ENCODE peak calls at places on chromosomes 2 and 18, in five cellular contexts. I is ACHN, F is GM23338, D is fibroblast of the conjunctiva, O is NT2/D1. J is an unnamed sample.

GRCh38 chr18:75041586-75041985 is 167.4 kb downstream of the PTGR3 start:
- DNase-seq in I (peak), F (peak), D (peak), O (no peak), J (no peak)

GRCh38 chr2:171568085-171568484 is 45.8 kb downstream of the CYBRD1 start:
- DNase-seq in I (no peak), F (peak), D (no peak), O (no peak), J (no peak)

GRCh38 chr2:43158259-43158880 is 68.0 kb downstream of the ZFP36L2 start:
- DNase-seq in I (peak), F (no peak), D (peak), O (no peak), J (peak)

GRCh38 chr2:222652856-222653255 is 3.0 kb downstream of the FARSB start:
- DNase-seq in I (no peak), F (no peak), D (no peak), O (no peak), J (peak)

GRCh38 chr2:54455584-54456525 is at the start of gene SPTBN1:
- DNase-seq in I (peak), F (peak), D (peak), O (peak), J (no peak)

GRCh38 chr18:47191956-47192355 is 15.8 kb upstream of the IER3IP1 start:
- DNase-seq in I (no peak), F (no peak), D (no peak), O (no peak), J (no peak)

GRCh38 chr2:173680574-173680973 is 284.6 kb downstream of the SP3 start:
- DNase-seq in I (no peak), F (no peak), D (no peak), O (no peak), J (no peak)

GRCh38 chr2:239660390-239661228 is 259.8 kb upstream of the HDAC4 start:
- DNase-seq in I (no peak), F (no peak), D (no peak), O (no peak), J (no peak)

GRCh38 chr2:122191331-122191730 is 435.9 kb downstream of the TSN start:
- DNase-seq in I (peak), F (peak), D (no peak), O (peak), J (no peak)

GRCh38 chr2:127049927-127050802 is 56.8 kb downstream of the BIN1 start:
- DNase-seq in I (peak), F (peak), D (no peak), O (peak), J (peak)

GRCh38 chr18:34773961-34774754 is 64.1 kb downstream of the DTNA start:
- DNase-seq in I (peak), F (no peak), D (peak), O (no peak), J (no peak)

GRCh38 chr18:30432349-30432748 is 610.2 kb downstream of the DSC3 start:
- DNase-seq in I (no peak), F (no peak), D (no peak), O (no peak), J (no peak)

GRCh38 chr2:127118467-127118866 is 11.5 kb upstream of the BIN1 start:
- DNase-seq in I (no peak), F (no peak), D (no peak), O (no peak), J (no peak)

GRCh38 chr2:238518127-238518827 is 91.5 kb downstream of the ASB1 start:
- DNase-seq in I (no peak), F (no peak), D (peak), O (no peak), J (no peak)

GRCh38 chr18:57312346-57313144 is 39.8 kb upstream of the ST8SIA3 start:
- DNase-seq in I (no peak), F (no peak), D (no peak), O (no peak), J (no peak)

GRCh38 chr2:147663153-147663961 is 181.5 kb upstream of the ACVR2A start:
- DNase-seq in I (no peak), F (no peak), D (no peak), O (no peak), J (no peak)

GRCh38 chr2:120670371-120670770 is 65.3 kb upstream of the GLI2 start:
- DNase-seq in I (no peak), F (no peak), D (no peak), O (no peak), J (no peak)

GRCh38 chr2:103166406-103167324 is 404.8 kb downstream of the TMEM182 start:
- DNase-seq in I (peak), F (no peak), D (no peak), O (no peak), J (no peak)

GRCh38 chr2:47601518-47602015 is 181.4 kb upstream of the MSH6 start:
- DNase-seq in I (no peak), F (no peak), D (no peak), O (no peak), J (no peak)

J was measured in T-helper 1 cell.